ENCODE peak calls at places on chromosomes 2 and 18, in seven cellular contexts. M, Y, Q, N, G, F and E are unnamed samples.

GRCh38 chr2:219045937-219046550 is 4.7 kb upstream of the CFAP65 start:
- DNase-seq in N (no peak), Q (peak; percentile 18), F (no peak), Y (peak; percentile 18), G (no peak), M (no peak), E (no peak)

GRCh38 chr2:172100080-172101007 is 2.4 kb downstream of the DLX2 start:
- DNase-seq in Y (no peak), M (no peak), G (peak; percentile 65), N (no peak), F (no peak), Q (no peak), E (no peak)

GRCh38 chr18:11502368-11502767 is 107.0 kb upstream of the SLC35G4 start:
- DNase-seq in Q (no peak), Y (peak; percentile 51), N (no peak), G (no peak), F (no peak), M (no peak), E (no peak)

GRCh38 chr18:47771922-47772321 is 158.5 kb downstream of the SMAD2 start:
- DNase-seq in G (no peak), N (no peak), F (no peak), Y (no peak), Q (no peak), M (no peak), E (no peak)

GRCh38 chr2:45134014-45134413 is 124.8 kb upstream of the SIX2 start:
- DNase-seq in G (no peak), F (no peak), N (no peak), M (no peak), Q (no peak), Y (no peak), E (no peak)

GRCh38 chr2:25420820-25421237 is 79.1 kb upstream of the DNMT3A start:
- DNase-seq in Q (no peak), M (no peak), N (no peak), G (no peak), Y (no peak), F (no peak), E (no peak)

GRCh38 chr2:220835563-220835962 is 736.5 kb downstream of the EPHA4 start:
- DNase-seq in G (no peak), F (no peak), Y (peak; percentile 69), Q (peak; percentile 71), N (no peak), M (no peak), E (no peak)

GRCh38 chr2:222919841-222920609 is 59.2 kb downstream of the ACSL3 start:
- DNase-seq in N (no peak), Q (peak; percentile 65), M (no peak), F (no peak), G (no peak), Y (peak; percentile 88), E (no peak)

GRCh38 chr2:54224997-54225396 is 31.0 kb downstream of the TSPYL6 start:
- DNase-seq in G (no peak), N (no peak), Y (no peak), M (no peak), F (no peak), Q (no peak), E (no peak)

GRCh38 chr2:1678609-1679008 is 65.7 kb downstream of the PXDN start:
- DNase-seq in Y (no peak), N (no peak), G (no peak), M (peak; percentile 40), F (no peak), Q (no peak), E (no peak)

GRCh38 chr2:62641410-62641843 is 64.1 kb upstream of the EHBP1 start:
- DNase-seq in Q (no peak), Y (no peak), G (no peak), N (no peak), M (no peak), F (no peak), E (no peak)

GRCh38 chr2:197360744-197361156 is 50.2 kb upstream of the ANKRD44 start:
- DNase-seq in F (no peak), N (no peak), Y (no peak), Q (peak; percentile 33), G (no peak), M (no peak), E (no peak)

GRCh38 chr2:208142925-208143799 is 2.8 kb downstream of the CRYGB start:
- DNase-seq in M (no peak), F (no peak), Y (no peak), Q (no peak), G (no peak), N (no peak), E (no peak)

GRCh38 chr2:177852389-177852788 is 220.2 kb downstream of the PDE11A start:
- DNase-seq in F (no peak), G (no peak), Q (no peak), N (no peak), M (no peak), Y (no peak), E (no peak)

GRCh38 chr2:130728007-130728454 is 839 bp upstream of the GPR148 start:
- DNase-seq in F (no peak), Y (no peak), N (no peak), G (no peak), M (peak; percentile 56), Q (peak; percentile 41), E (no peak)

GRCh38 chr18:22831441-22831904 is 101.7 kb upstream of the RBBP8 start:
- DNase-seq in F (no peak), M (no peak), N (no peak), Y (peak; percentile 66), G (no peak), Q (peak; percentile 95), E (no peak)

GRCh38 chr2:11009866-11010265 is 98.1 kb downstream of the KCNF1 start:
- DNase-seq in F (no peak), Q (no peak), N (no peak), M (no peak), Y (no peak), G (no peak), E (no peak)

GRCh38 chr2:236015171-236015570 is 153.0 kb downstream of the GBX2 start:
- DNase-seq in G (no peak), Q (no peak), F (no peak), Y (no peak), N (no peak), M (no peak), E (no peak)

GRCh38 chr18:2692508-2692907 is 37.0 kb downstream of the SMCHD1 start:
- DNase-seq in N (no peak), F (no peak), M (no peak), Q (no peak), G (no peak), Y (no peak), E (no peak)

GRCh38 chr18:2699001-2699400 is 43.5 kb downstream of the SMCHD1 start:
- DNase-seq in G (no peak), F (no peak), Q (no peak), N (no peak), Y (no peak), M (no peak), E (no peak)

GRCh38 chr18:2697184-2697583 is 41.7 kb downstream of the SMCHD1 start:
- DNase-seq in Q (no peak), F (no peak), G (no peak), M (no peak), N (no peak), Y (no peak), E (no peak)
- H3K36me3 ChIP-seq in Q (peaks cover 3% of the 10 kb centered on the region), F (no peaks in the 10 kb centered on the region), G (peaks cover 12% of the 10 kb centered on the region), M (peaks cover 66% of the 10 kb centered on the region), N (peaks cover 95% of the 10 kb centered on the region), Y (peaks cover 16% of the 10 kb centered on the region), E (no peaks in the 10 kb centered on the region)

GRCh38 chr2:176093145-176093888 is 796 bp downstream of the HOXD13 start:
- DNase-seq in Y (no peak), G (peak; percentile 63), N (no peak), Q (no peak), M (no peak), F (no peak), E (peak; percentile 75)
- H3K4me3 ChIP-seq in Y (no peak overlapping the region), G (no peak overlapping the region), N (peak overlapping the region; percentile 53), Q (no peak overlapping the region), M (no peak overlapping the region), F (peak overlapping the region; percentile 7), E (no peak overlapping the region)

GRCh38 chr2:179129574-179130238 is 79.8 kb upstream of the CCDC141 start:
- DNase-seq in F (no peak), G (no peak), N (no peak), M (no peak), Y (no peak), Q (peak; percentile 23), E (no peak)

GRCh38 chr2:179137191-179137590 is 87.3 kb upstream of the CCDC141 start:
- DNase-seq in N (no peak), F (no peak), M (no peak), G (no peak), Q (peak; percentile 84), Y (no peak), E (no peak)

GRCh38 chr2:179130560-179130959 is 80.6 kb upstream of the CCDC141 start:
- DNase-seq in Y (no peak), G (no peak), F (no peak), N (no peak), Q (no peak), M (no peak), E (no peak)

GRCh38 chr2:179132076-179132475 is 82.1 kb upstream of the CCDC141 start:
- DNase-seq in N (no peak), M (no peak), Q (no peak), G (no peak), F (no peak), Y (no peak), E (no peak)
- H3K36me3 ChIP-seq in N (peaks cover 6% of the 10 kb centered on the region), M (no peaks in the 10 kb centered on the region), Q (peaks cover 2% of the 10 kb centered on the region), G (no peaks in the 10 kb centered on the region), F (no peaks in the 10 kb centered on the region), Y (no peaks in the 10 kb centered on the region), E (no peaks in the 10 kb centered on the region)

GRCh38 chr2:46493241-46493970 is 14.0 kb downstream of the TMEM247 start:
- DNase-seq in F (no peak), Q (peak; percentile 71), N (no peak), M (no peak), Y (peak; percentile 58), G (no peak), E (no peak)
- H3K4me3 ChIP-seq in F (no peak overlapping the region), Q (no peak overlapping the region), N (no peak overlapping the region), M (no peak overlapping the region), Y (no peak overlapping the region), G (no peak overlapping the region), E (no peak overlapping the region)